ENCODE peak calls at places on chromosomes 2 and 18, in seven cellular contexts. F, W, Q, Y, E, N and K are unnamed samples.

GRCh38 chr2:156935611-156936010 is 321.9 kb upstream of the GALNT5 start:
- DNase-seq in F (no peak), W (no peak), Q (no peak), Y (no peak), E (no peak), N (no peak), K (no peak)

GRCh38 chr2:100739735-100740432 is 80.1 kb upstream of the NPAS2 start:
- DNase-seq in F (no peak), W (no peak), Q (no peak), Y (no peak), E (no peak), N (no peak), K (no peak)

GRCh38 chr2:55555977-55556376 is 36.5 kb downstream of the CFAP36 start:
- DNase-seq in F (no peak), W (no peak), Q (no peak), Y (no peak), E (no peak), N (no peak), K (no peak)

GRCh38 chr2:112162956-112163355 is 24.8 kb downstream of the FBLN7 start:
- DNase-seq in F (no peak), W (no peak), Q (no peak), Y (no peak), E (no peak), N (no peak), K (no peak)

GRCh38 chr2:214587442-214587841 is 176.6 kb downstream of the VWC2L start:
- DNase-seq in F (peak; percentile 41), W (no peak), Q (no peak), Y (no peak), E (no peak), N (no peak), K (no peak)

GRCh38 chr2:60735496-60736250 is 20.4 kb upstream of the PAPOLG start:
- DNase-seq in F (no peak), W (no peak), Q (no peak), Y (no peak), E (no peak), N (no peak), K (no peak)

GRCh38 chr2:215161301-215161829 is 22.9 kb upstream of the ABCA12 start:
- DNase-seq in F (no peak), W (no peak), Q (no peak), Y (no peak), E (no peak), N (no peak), K (no peak)

GRCh38 chr18:78115896-78116561 is 863.6 kb upstream of the SALL3 start:
- DNase-seq in F (no peak), W (no peak), Q (no peak), Y (no peak), E (no peak), N (no peak), K (no peak)

GRCh38 chr2:46142546-46143329 is 154.5 kb upstream of the EPAS1 start:
- DNase-seq in F (no peak), W (no peak), Q (no peak), Y (no peak), E (no peak), N (no peak), K (no peak)

GRCh38 chr2:142742301-142743214 is 134.9 kb upstream of the KYNU start:
- DNase-seq in F (no peak), W (no peak), Q (no peak), Y (no peak), E (no peak), N (no peak), K (no peak)

GRCh38 chr2:45210466-45211195 is 201.4 kb upstream of the SIX2 start:
- DNase-seq in F (no peak), W (no peak), Q (no peak), Y (no peak), E (no peak), N (no peak), K (no peak)

GRCh38 chr2:147844691-147845607 is at the start of gene ACVR2A:
- DNase-seq in F (no peak), W (no peak), Q (peak; percentile 52), Y (peak; percentile 33), E (no peak), N (peak; percentile 20), K (no peak)

GRCh38 chr2:147847746-147848391 is 3.0 kb downstream of the ACVR2A start:
- DNase-seq in F (no peak), W (no peak), Q (no peak), Y (no peak), E (no peak), N (no peak), K (no peak)

GRCh38 chr2:147845608-147846002 is 776 bp downstream of the ACVR2A start:
- DNase-seq in F (no peak), W (no peak), Q (no peak), Y (no peak), E (no peak), N (no peak), K (no peak)

GRCh38 chr2:147843864-147844690 is 752 bp upstream of the ACVR2A start:
- DNase-seq in F (peak; percentile 54), W (peak; percentile 31), Q (peak; percentile 96), Y (peak; percentile 94), E (peak; percentile 93), N (peak; percentile 92), K (peak; percentile 47)

GRCh38 chr2:147846382-147847081 is 1.7 kb downstream of the ACVR2A start:
- DNase-seq in F (no peak), W (no peak), Q (no peak), Y (no peak), E (no peak), N (no peak), K (no peak)
- H3K4me3 ChIP-seq in F (no peak overlapping the region), W (peak overlapping the region; percentile 56), Q (peak overlapping the region; percentile 81), Y (peak overlapping the region; percentile 85), E (peak overlapping the region; percentile 47), N (no peak overlapping the region), K (peak overlapping the region; percentile 70)

DNA sequence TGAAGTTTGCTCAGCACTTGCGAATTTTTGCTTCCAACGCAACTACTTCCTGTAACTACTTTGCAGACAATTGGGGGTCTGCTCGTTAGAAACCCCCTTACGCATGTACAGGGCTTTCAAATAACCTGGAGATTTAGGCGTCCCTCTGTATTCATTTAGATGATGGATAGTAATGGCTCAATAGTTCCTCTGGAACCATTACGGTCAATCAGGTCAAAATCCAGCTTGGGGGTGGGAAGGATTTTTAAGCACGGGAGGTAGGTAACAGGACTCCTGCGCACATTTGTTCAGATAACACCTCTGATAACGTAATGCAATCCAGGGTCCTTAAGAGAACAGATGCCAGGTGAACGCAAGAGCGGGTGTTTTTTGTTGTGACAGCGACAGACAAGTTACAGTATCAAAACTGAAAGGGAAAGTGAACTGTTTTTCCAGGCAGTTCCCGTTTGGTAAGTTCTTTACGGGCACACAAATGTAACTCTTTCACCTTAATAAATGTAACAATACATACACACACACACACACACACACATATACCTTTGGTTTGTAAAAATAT is 3.7 kb upstream of the OSR1 start:
- DNase-seq in F (no peak), W (no peak), Q (no peak), Y (no peak), E (no peak), N (no peak), K (no peak)
- H3K4me3 ChIP-seq in F (no peak overlapping the region), W (peak overlapping the region; percentile 64), Q (peak overlapping the region; percentile 71), Y (peak overlapping the region; percentile 58), E (peak overlapping the region; percentile 52), N (peak overlapping the region; percentile 31), K (peak overlapping the region; percentile 49)

DNA sequence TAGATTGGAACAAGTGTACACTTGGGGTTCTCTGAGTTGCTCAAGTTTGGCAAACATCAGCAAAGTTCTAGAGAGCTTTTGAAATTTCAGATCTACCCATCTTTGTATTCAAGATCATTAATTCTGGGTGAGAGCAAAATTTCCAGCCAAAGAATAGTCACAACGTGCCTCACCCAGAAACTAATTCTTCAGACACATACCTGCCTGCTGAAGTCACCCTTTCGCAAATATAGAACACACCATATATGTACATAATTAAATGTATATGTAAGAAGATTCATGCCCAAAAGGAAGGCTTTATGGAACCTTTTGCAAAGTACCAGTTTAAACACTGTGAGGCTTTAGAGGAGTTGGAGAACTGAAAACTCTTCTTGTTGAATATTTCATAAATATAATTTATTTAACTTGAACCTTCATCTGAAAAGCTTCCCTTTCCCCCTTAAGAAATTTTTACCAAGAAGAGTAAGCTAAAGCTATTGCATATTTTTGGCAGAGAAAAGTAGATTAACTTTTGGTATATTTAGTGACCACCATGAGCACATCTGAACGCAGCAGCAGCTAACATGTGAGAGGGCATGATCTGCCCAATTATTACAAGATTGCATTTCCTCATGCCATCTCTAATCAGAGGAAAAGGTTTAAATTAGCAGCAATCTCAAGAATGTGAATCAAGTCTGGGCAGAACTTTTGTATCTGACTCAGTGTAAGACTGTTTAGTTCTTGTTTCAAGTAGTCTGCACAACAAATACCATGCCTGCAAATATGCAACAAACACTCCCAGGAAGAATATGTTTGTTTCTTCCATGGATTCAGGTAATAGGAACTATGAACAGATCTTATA is 8.2 kb downstream of the RND3 start:
- DNase-seq in F (no peak), W (no peak), Q (no peak), Y (no peak), E (no peak), N (no peak), K (no peak)
- H3K4me3 ChIP-seq in F (no peak overlapping the region), W (peak overlapping the region; percentile 32), Q (no peak overlapping the region), Y (no peak overlapping the region), E (no peak overlapping the region), N (no peak overlapping the region), K (peak overlapping the region; percentile 23)

GRCh38 chr18:63254716-63255399 is 64.7 kb downstream of the BCL2 start:
- DNase-seq in F (no peak), W (no peak), Q (no peak), Y (no peak), E (no peak), N (no peak), K (no peak)

GRCh38 chr18:63253018-63253417 is 66.6 kb downstream of the BCL2 start:
- DNase-seq in F (no peak), W (no peak), Q (no peak), Y (no peak), E (no peak), N (no peak), K (no peak)

GRCh38 chr18:63255435-63255834 is 64.1 kb downstream of the BCL2 start:
- DNase-seq in F (no peak), W (no peak), Q (no peak), Y (no peak), E (no peak), N (no peak), K (no peak)

GRCh38 chr18:63257453-63257852 is 62.1 kb downstream of the BCL2 start:
- DNase-seq in F (no peak), W (no peak), Q (no peak), Y (no peak), E (no peak), N (no peak), K (no peak)

DNA sequence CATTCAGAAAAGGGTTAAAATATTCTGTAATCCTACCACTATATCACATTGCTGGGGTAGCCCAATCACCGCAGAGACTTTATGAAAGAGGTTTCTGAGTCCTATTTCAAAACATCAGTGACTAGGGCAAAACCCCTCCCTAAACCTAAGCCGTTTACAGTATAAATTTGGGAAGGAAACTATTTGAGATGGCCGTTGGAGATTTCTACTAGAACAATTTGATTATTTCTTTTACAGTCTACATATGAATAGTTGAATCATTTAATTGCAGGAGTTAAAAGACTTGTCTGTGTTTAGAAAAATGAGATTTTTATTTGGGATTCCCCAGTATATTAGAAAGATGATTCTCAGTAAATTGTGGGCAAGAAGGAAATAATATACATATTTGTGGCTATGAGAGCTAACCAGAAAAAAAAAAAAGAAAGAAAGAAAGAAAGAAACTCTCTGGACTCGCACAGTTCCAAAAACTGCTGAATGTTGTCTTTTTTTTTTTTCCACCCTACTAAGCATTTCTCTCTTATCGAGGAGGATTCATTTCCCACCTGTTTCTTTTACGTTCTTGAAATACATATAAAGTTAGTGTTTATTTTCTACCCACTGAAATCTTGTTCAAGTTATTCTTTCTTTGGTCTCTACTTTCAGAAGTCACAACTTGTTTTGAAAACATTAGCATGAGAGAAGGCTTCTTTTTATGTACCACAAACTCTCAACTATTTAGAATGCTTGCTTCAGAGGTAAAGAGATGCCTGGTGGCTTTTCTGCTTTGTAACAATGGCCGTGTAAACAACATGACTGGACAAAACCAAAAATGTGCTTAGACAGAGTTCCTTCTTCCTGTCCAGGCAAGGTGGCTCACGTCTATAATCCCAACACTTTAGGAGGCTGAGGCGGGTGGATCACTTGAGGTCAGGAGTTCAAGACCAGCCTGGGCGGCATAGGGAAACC is 65.9 kb downstream of the BCL2 start:
- DNase-seq in F (no peak), W (no peak), Q (no peak), Y (no peak), E (no peak), N (no peak), K (no peak)
- H3K4me3 ChIP-seq in F (no peak overlapping the region), W (no peak overlapping the region), Q (no peak overlapping the region), Y (no peak overlapping the region), E (no peak overlapping the region), N (no peak overlapping the region), K (no peak overlapping the region)